ENCODE peak calls at places on chromosomes 1 and 21, in five cellular contexts. B, T, J, K and W are unnamed samples.

GRCh38 chr1:3453891-3454810 is at the start of gene ARHGEF16:
- DNase-seq in K (peak), T (peak), B (no peak), J (no peak), W (peak)

GRCh38 chr1:77121503-77121902 is 97.7 kb downstream of the PIGK start:
- DNase-seq in J (no peak), T (no peak), K (no peak), B (no peak), W (no peak)

GRCh38 chr1:80158771-80159170 is 1152.2 kb upstream of the ADGRL4 start:
- DNase-seq in T (no peak), J (no peak), B (no peak), K (no peak), W (no peak)

GRCh38 chr21:46329796-46330195 is 5.8 kb downstream of the PCNT start:
- DNase-seq in B (no peak), K (no peak), T (no peak), J (no peak), W (no peak)

GRCh38 chr21:35223480-35224156 is 174.5 kb upstream of the RUNX1 start:
- DNase-seq in K (no peak), B (no peak), J (no peak), T (no peak), W (no peak)

GRCh38 chr1:56146449-56146848 is 432.9 kb downstream of the PLPP3 start:
- DNase-seq in B (no peak), J (peak), T (no peak), K (no peak), W (no peak)

GRCh38 chr1:209633335-209633997 is 18.8 kb downstream of the LAMB3 start:
- DNase-seq in J (no peak), T (no peak), K (no peak), B (no peak), W (no peak)

GRCh38 chr1:7666249-7666648 is 104.8 kb upstream of the VAMP3 start:
- DNase-seq in B (no peak), K (no peak), J (no peak), T (no peak), W (no peak)

GRCh38 chr1:205052689-205053088 is 9.7 kb downstream of the CNTN2 start:
- DNase-seq in B (no peak), T (no peak), K (no peak), J (no peak), W (no peak)

GRCh38 chr1:119675349-119676343 is 27.6 kb upstream of the ZNF697 start:
- DNase-seq in B (peak), J (peak), T (peak), K (peak), W (peak)

GRCh38 chr1:119674835-119675289 is 26.8 kb upstream of the ZNF697 start:
- DNase-seq in B (no peak), K (no peak), T (no peak), J (peak), W (peak)

GRCh38 chr1:119674110-119674509 is 26.0 kb upstream of the ZNF697 start:
- DNase-seq in J (no peak), B (no peak), T (no peak), K (no peak), W (no peak)

GRCh38 chr1:119679223-119679622 is 31.2 kb upstream of the ZNF697 start:
- DNase-seq in T (peak), K (no peak), B (no peak), J (no peak), W (no peak)

DNA sequence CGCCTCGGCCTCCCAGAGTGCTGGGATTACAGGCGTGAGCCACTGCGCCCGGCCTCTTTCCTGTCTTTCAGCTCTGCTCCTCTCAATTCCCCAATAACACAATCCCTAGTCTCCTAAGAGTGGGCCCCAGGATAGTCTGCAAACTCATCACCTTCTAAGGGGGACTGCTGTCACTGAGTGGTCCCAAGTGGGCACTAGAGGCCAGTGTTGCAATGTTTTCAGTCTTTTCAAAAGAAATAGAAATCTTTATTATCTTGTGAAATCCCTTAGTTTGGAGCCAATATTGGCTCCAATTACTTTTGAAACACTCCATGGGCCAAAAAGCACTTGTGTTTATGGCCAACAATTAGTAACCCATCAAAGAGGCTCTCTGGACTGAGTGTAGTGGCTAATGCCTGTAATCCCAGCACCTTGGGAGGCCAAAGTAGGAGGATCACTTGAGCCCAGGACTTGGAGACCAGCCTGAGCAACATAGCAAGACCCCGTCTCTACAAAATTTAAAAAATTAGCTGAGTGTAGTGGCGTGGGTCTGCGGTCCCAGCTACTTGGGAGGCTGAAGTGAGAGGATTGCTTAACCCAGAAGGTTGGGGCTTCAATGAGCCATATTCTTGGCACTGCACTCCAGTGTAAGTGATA is 28.6 kb upstream of the ZNF697 start:
- DNase-seq in J (no peak), K (no peak), T (no peak), B (no peak), W (no peak)
- TF ChIP-seq CTCF in J (no peak), K (no peak), T (peak), B (no peak), W (no peak)

GRCh38 chr1:32619701-32620485 is 30.5 kb downstream of the ZBTB8OS start:
- DNase-seq in J (no peak), K (no peak), B (no peak), T (no peak), W (no peak)
- TF ChIP-seq CTCF in J (peak), K (no peak), B (peak), T (peak), W (no peak)

GRCh38 chr1:202938287-202938925 is 11.4 kb upstream of the KLHL12 start:
- DNase-seq in J (no peak), T (no peak), K (no peak), B (no peak), W (no peak)

GRCh38 chr1:202944438-202944921 is 13.6 kb downstream of the ADIPOR1 start:
- DNase-seq in B (no peak), K (no peak), J (no peak), T (no peak), W (no peak)

GRCh38 chr1:202942431-202942830 is 15.4 kb upstream of the KLHL12 start:
- DNase-seq in B (no peak), K (no peak), J (no peak), T (no peak), W (no peak)

GRCh38 chr1:202940561-202940960 is 13.5 kb upstream of the KLHL12 start:
- DNase-seq in J (no peak), T (no peak), K (no peak), B (no peak), W (no peak)

GRCh38 chr1:202941372-202941771 is 14.3 kb upstream of the KLHL12 start:
- DNase-seq in J (no peak), T (no peak), K (no peak), B (no peak), W (no peak)
- TF ChIP-seq CTCF in J (no peak), T (no peak), K (no peak), B (no peak), W (no peak)

GRCh38 chr1:156492013-156492590 is 8.5 kb downstream of the MEF2D start:
- DNase-seq in T (no peak), J (no peak), K (no peak), B (no peak), W (no peak)

GRCh38 chr1:156489935-156490293 is 10.7 kb downstream of the MEF2D start:
- DNase-seq in B (no peak), K (no peak), J (no peak), T (no peak), W (no peak)

GRCh38 chr1:156489166-156489934 is 11.2 kb downstream of the MEF2D start:
- DNase-seq in T (peak), J (no peak), B (no peak), K (no peak), W (no peak)

GRCh38 chr1:156491151-156491949 is 9.2 kb downstream of the MEF2D start:
- DNase-seq in B (no peak), T (peak), J (no peak), K (no peak), W (no peak)

DNA sequence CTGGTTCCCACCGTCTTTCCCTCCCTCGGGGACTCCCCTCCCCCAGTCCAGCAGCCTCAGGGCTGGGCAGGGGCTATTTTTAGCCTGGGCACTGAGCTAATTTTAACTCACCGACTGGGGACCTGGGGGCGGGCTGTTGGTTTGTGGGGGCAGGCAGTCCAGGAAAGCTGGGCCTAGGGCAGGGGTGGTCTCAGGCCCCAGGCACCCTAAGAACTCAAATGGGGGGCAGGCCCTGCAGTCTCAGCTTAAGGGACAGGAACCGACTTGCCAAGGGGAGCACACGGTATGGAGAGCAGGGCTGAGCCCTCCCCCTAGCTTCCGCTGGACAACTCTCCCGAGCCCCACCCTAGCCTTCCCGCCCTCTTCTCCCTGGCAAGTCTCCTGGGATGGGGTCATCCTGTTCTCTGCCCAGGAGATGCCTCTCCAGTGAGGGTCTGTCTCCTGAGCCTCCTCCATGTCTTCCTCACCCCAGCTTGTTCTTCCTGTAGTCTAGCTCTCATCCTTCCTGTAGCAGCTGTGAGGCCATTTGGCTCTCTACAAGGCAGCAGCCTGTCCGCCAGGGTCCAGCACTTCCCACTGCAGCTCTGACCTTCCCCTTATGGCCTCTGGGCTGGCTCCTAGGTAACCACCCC is 10.1 kb downstream of the MEF2D start:
- DNase-seq in T (peak), K (no peak), J (no peak), B (no peak), W (peak)
- TF ChIP-seq CTCF in T (peak), K (no peak), J (peak), B (peak), W (peak)

GRCh38 chr1:90573736-90574135 is 143.4 kb downstream of the BARHL2 start:
- DNase-seq in J (no peak), B (no peak), K (no peak), T (no peak), W (no peak)
- TF ChIP-seq CTCF in J (no peak), B (no peak), K (no peak), T (no peak), W (no peak)

GRCh38 chr1:27403065-27403726 is 10.8 kb downstream of the GPR3 start:
- DNase-seq in B (no peak), T (peak), K (no peak), J (no peak), W (no peak)

GRCh38 chr1:27403931-27404330 is 11.5 kb downstream of the GPR3 start:
- DNase-seq in B (no peak), T (no peak), K (no peak), J (no peak), W (no peak)

GRCh38 chr1:27400963-27401341 is 8.5 kb downstream of the GPR3 start:
- DNase-seq in T (no peak), K (no peak), J (no peak), B (no peak), W (no peak)

GRCh38 chr1:27400035-27400962 is 7.9 kb downstream of the GPR3 start:
- DNase-seq in J (no peak), T (no peak), B (no peak), K (no peak), W (no peak)

DNA sequence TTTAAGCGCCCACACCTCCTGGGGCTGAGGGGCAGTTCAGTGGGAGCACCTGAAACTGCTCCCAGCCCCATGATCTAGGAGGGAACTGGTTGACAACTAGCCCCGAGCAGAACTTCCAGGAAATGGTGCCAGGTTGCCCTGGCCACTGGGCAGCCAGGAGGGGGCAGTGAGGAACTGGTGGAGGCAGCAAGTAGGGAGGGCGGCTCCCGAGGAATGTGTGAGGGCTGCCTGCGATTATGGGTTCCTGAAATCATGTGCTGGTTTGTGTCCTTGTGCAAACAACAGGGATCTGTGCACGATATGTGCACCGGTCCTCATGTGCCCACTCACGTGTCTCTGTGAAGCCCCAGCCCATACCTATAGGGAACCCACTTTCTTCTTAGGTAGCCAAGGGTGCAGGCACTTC is 9.9 kb downstream of the GPR3 start:
- DNase-seq in K (no peak), T (peak), B (no peak), J (peak), W (peak)
- TF ChIP-seq CTCF in K (no peak), T (peak), B (peak), J (peak), W (no peak)

GRCh38 chr21:44013380-44014088 is 1.4 kb downstream of the TRAPPC10 start:
- DNase-seq in K (no peak), T (no peak), B (no peak), J (no peak), W (peak)
- TF ChIP-seq CTCF in K (no peak), T (no peak), B (no peak), J (no peak), W (no peak)

GRCh38 chr1:91406773-91407389 is 2.2 kb upstream of the HFM1 start:
- DNase-seq in J (no peak), K (no peak), B (no peak), T (no peak), W (no peak)

GRCh38 chr1:91400133-91400725 is 4.4 kb downstream of the HFM1 start:
- DNase-seq in K (no peak), B (no peak), J (no peak), T (peak), W (no peak)

GRCh38 chr1:91402023-91402422 is 2.6 kb downstream of the HFM1 start:
- DNase-seq in J (no peak), T (no peak), K (no peak), B (no peak), W (no peak)

GRCh38 chr1:91404151-91405012 is at the start of gene HFM1:
- DNase-seq in J (peak), T (peak), K (peak), B (no peak), W (peak)
- TF ChIP-seq CTCF in J (no peak), T (peak), K (no peak), B (no peak), W (no peak)

GRCh38 chr1:39177641-39178040 is 26.9 kb upstream of the MACF1 start:
- DNase-seq in K (no peak), B (no peak), J (no peak), T (no peak), W (no peak)

GRCh38 chr1:39174400-39175081 is 30.0 kb upstream of the MACF1 start:
- DNase-seq in B (no peak), K (no peak), T (no peak), J (no peak), W (no peak)

GRCh38 chr1:39173995-39174380 is 30.5 kb upstream of the MACF1 start:
- DNase-seq in T (no peak), J (no peak), K (no peak), B (no peak), W (no peak)

GRCh38 chr1:39170731-39171375 is 33.6 kb upstream of the MACF1 start:
- DNase-seq in K (peak), B (no peak), T (peak), J (no peak), W (no peak)

DNA sequence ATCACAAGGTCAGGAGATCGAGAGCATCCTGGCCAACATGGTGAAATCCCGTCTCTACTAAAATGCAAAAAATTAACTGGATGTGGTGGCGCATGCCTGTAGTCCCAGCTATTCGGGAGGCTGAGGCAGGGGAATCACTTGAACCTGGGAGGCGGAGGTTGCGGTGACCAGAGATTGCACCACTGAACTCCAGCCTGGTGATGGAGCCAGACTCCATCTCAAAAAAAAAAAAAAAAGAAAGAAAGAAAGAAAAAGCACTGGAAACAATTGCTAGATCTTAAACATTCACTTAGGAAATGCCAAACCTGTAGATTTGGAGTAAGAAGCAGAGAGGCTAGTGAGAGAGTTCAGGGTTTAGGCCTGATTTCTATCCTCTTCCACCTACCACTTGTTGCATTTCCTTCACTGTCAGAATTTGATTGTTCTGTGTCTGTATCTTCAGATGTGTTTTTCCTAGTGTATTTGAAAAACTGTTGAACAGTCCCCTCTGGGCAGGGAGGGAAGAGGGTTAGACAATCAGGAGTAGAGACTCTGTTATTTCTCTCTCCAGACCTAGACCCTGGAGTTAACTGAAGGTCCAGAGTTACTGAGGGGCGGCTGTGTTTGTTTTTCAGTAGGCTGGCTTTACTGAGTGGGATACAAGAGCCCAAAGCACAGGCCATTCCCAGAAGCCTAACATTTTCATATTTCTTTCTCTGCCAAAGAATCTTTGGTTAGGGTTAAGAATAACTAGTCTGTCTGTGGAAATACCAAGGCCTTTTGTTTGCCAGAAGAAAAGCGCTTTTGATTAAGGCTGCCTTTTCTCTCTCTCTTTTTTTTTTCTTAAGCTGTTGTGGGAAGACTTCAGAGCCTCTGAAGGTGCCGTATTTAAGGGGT is 31.1 kb upstream of the MACF1 start:
- DNase-seq in T (no peak), K (no peak), J (no peak), B (no peak), W (no peak)
- TF ChIP-seq CTCF in T (peak), K (no peak), J (no peak), B (no peak), W (no peak)